ENCODE peak calls at places on chromosomes 16 and 17, in six cellular contexts. F, P, C, Q, S and X are unnamed samples.
A peak's percentile ranks its signal among the peaks of the same experiment; 100 is the strongest.

GRCh38 chr16:85459529-85460251 is 153.4 kb upstream of the GSE1 start:
- DNase-seq in F (no peak), S (no peak), Q (no peak), P (no peak), C (no peak), X (no peak)

GRCh38 chr17:64209983-64210382 is 53.1 kb downstream of the TEX2 start:
- DNase-seq in C (no peak), S (no peak), F (no peak), P (no peak), Q (no peak), X (no peak)

GRCh38 chr17:71339219-71339618 is 781.6 kb upstream of the SOX9 start:
- DNase-seq in C (no peak), S (no peak), P (no peak), F (no peak), Q (no peak), X (no peak)

GRCh38 chr16:66274335-66275110 is 92.0 kb upstream of the CDH5 start:
- DNase-seq in C (no peak), S (no peak), F (peak; percentile 13), Q (no peak), P (peak; percentile 57), X (no peak)

GRCh38 chr17:42097691-42098661 is at the start of gene ZNF385C:
- DNase-seq in S (no peak), P (no peak), F (no peak), Q (peak; percentile 42), C (no peak), X (no peak)

GRCh38 chr17:81821603-81822311 is 11.3 kb downstream of the MCRIP1 start:
- DNase-seq in Q (no peak), P (peak; percentile 84), F (no peak), C (peak; percentile 88), S (no peak), X (no peak)

GRCh38 chr16:86854058-86854621 is 275.8 kb downstream of the FOXL1 start:
- DNase-seq in S (no peak), Q (no peak), P (peak; percentile 91), C (no peak), F (no peak), X (no peak)

GRCh38 chr16:68644715-68645493 is at the start of gene CDH3:
- DNase-seq in Q (no peak), P (peak; percentile 64), S (no peak), F (peak; percentile 26), C (no peak), X (no peak)

GRCh38 chr16:61237804-61238485 is 798.3 kb downstream of the CDH8 start:
- DNase-seq in Q (no peak), F (no peak), S (no peak), C (no peak), P (no peak), X (no peak)

GRCh38 chr16:9755076-9755475 is 427.2 kb downstream of the GRIN2A start:
- DNase-seq in Q (no peak), F (no peak), C (no peak), S (no peak), P (no peak), X (no peak)

GRCh38 chr17:49585422-49586027 is 9.9 kb downstream of the NXPH3 start:
- DNase-seq in S (no peak), C (no peak), P (no peak), F (no peak), Q (no peak), X (no peak)

GRCh38 chr17:3865166-3865565 is 19.1 kb upstream of the NCBP3 start:
- DNase-seq in C (peak; percentile 76), S (no peak), Q (no peak), F (no peak), P (peak; percentile 87), X (no peak)

GRCh38 chr17:32514587-32514986 is 27.8 kb downstream of the CDK5R1 start:
- DNase-seq in F (no peak), S (no peak), Q (no peak), C (no peak), P (no peak), X (no peak)

GRCh38 chr16:66895999-66896398 is 15.7 kb downstream of the PDP2 start:
- DNase-seq in Q (no peak), C (no peak), S (no peak), F (no peak), P (no peak), X (no peak)

GRCh38 chr17:80718428-80718827 is 173.8 kb downstream of the RPTOR start:
- DNase-seq in C (no peak), P (no peak), F (no peak), Q (no peak), S (no peak), X (no peak)

GRCh38 chr17:43411820-43412529 is 13.2 kb downstream of the ARL4D start:
- DNase-seq in Q (no peak), S (no peak), F (no peak), P (no peak), C (no peak), X (no peak)

GRCh38 chr16:23826528-23827244 is 9.1 kb upstream of the PRKCB start:
- DNase-seq in S (no peak), F (no peak), Q (no peak), C (no peak), P (no peak), X (no peak)

GRCh38 chr17:76716834-76717205 is 6.1 kb upstream of the MXRA7 start:
- DNase-seq in Q (no peak), C (no peak), S (no peak), F (no peak), P (peak; percentile 94), X (no peak)